ENCODE peak calls at places on chromosome 3, in six cellular contexts. Y, O, Z, T, J and P are unnamed samples.

GRCh38 chr3:171457263-171458055 is 2.7 kb downstream of the TNIK start:
- DNase-seq in Y (peak), O (no peak), Z (no peak), T (no peak), J (no peak), P (no peak)

GRCh38 chr3:39132096-39133092 is 21.0 kb downstream of the CSRNP1 start:
- DNase-seq in Y (no peak), O (no peak), Z (no peak), T (no peak), J (no peak), P (no peak)

GRCh38 chr3:53748512-53749271 is 97.5 kb downstream of the CHDH start:
- DNase-seq in Y (no peak), O (no peak), Z (no peak), T (peak), J (no peak), P (no peak)

GRCh38 chr3:17182158-17182557 is 297.4 kb downstream of the PLCL2 start:
- DNase-seq in Y (no peak), O (no peak), Z (no peak), T (peak), J (no peak), P (no peak)

GRCh38 chr3:125137432-125138033 is 75.0 kb downstream of the SLC12A8 start:
- DNase-seq in Y (no peak), O (no peak), Z (peak), T (no peak), J (no peak), P (peak)

GRCh38 chr3:191343115-191343514 is 12.8 kb upstream of the UTS2B start:
- DNase-seq in Y (no peak), O (no peak), Z (no peak), T (no peak), J (no peak), P (no peak)

GRCh38 chr3:179146911-179147570 is 1.1 kb upstream of the PIK3CA start:
- DNase-seq in Y (peak), O (no peak), Z (peak), T (no peak), J (no peak), P (peak)

GRCh38 chr3:114690896-114691295 is 397.1 kb downstream of the TIGIT start:
- DNase-seq in Y (no peak), O (no peak), Z (no peak), T (no peak), J (no peak), P (no peak)

GRCh38 chr3:71453822-71454512 is 129.6 kb downstream of the FOXP1 start:
- DNase-seq in Y (no peak), O (no peak), Z (no peak), T (no peak), J (no peak), P (no peak)

GRCh38 chr3:178485756-178486155 is 50.5 kb upstream of the KCNMB2 start:
- DNase-seq in Y (no peak), O (no peak), Z (peak), T (no peak), J (no peak), P (peak)

GRCh38 chr3:42175841-42176240 is 84.7 kb downstream of the TRAK1 start:
- DNase-seq in Y (no peak), O (no peak), Z (no peak), T (no peak), J (no peak), P (no peak)

GRCh38 chr3:185508330-185508729 is 9.5 kb upstream of the TMEM41A start:
- DNase-seq in Y (no peak), O (no peak), Z (no peak), T (no peak), J (no peak), P (no peak)

GRCh38 chr3:8538223-8538622 is 36.6 kb downstream of the LMCD1 start:
- DNase-seq in Y (no peak), O (no peak), Z (no peak), T (no peak), J (no peak), P (no peak)

GRCh38 chr3:189941679-189942078 is 179.0 kb downstream of the P3H2 start:
- DNase-seq in Y (no peak), O (no peak), Z (peak), T (no peak), J (peak), P (peak)

GRCh38 chr3:141998674-141999290 is 122.3 kb downstream of the ATP1B3 start:
- DNase-seq in Y (no peak), O (no peak), Z (peak), T (no peak), J (no peak), P (peak)

GRCh38 chr3:126107203-126107939 is 23.4 kb upstream of the SLC41A3 start:
- DNase-seq in Y (no peak), O (no peak), Z (no peak), T (no peak), J (no peak), P (no peak)

GRCh38 chr3:174377096-174377495 is 482.0 kb upstream of the NAALADL2 start:
- DNase-seq in Y (no peak), O (no peak), Z (no peak), T (no peak), J (no peak), P (no peak)

GRCh38 chr3:158731938-158732855 is at the start of gene RARRES1:
- DNase-seq in Y (peak), O (peak), Z (peak), T (peak), J (peak), P (no peak)

GRCh38 chr3:194058189-194058571 is 77.8 kb upstream of the HES1 start:
- DNase-seq in Y (peak), O (peak), Z (peak), T (no peak), J (no peak), P (no peak)

GRCh38 chr3:80068459-80068858 is 300.7 kb upstream of the ROBO1 start:
- DNase-seq in Y (no peak), O (no peak), Z (no peak), T (no peak), J (no peak), P (no peak)

GRCh38 chr3:172938788-172939187 is 188.3 kb downstream of the ECT2 start:
- DNase-seq in Y (no peak), O (no peak), Z (peak), T (no peak), J (no peak), P (no peak)

GRCh38 chr3:13016083-13016725 is 57.0 kb downstream of the IQSEC1 start:
- DNase-seq in Y (no peak), O (no peak), Z (no peak), T (peak), J (no peak), P (no peak)

GRCh38 chr3:94158461-94158860 is 95.6 kb downstream of the NSUN3 start:
- DNase-seq in Y (no peak), O (no peak), Z (no peak), T (no peak), J (no peak), P (no peak)